ENCODE peak calls at places on chromosomes 1 and 21, in five cellular contexts. K is A549, Z is GM12878, N is HepG2, O is K562. W is an unnamed sample.

GRCh38 chr1:1334835-1335234 is 3.8 kb downstream of the TAS1R3 start:
- DNase-seq in O (peak; percentile 59), K (no peak), Z (no peak), N (no peak), W (no peak)

GRCh38 chr1:35058990-35059389 is 20.2 kb upstream of the ZMYM1 start:
- DNase-seq in K (no peak), N (no peak), O (no peak), Z (no peak), W (no peak)

GRCh38 chr1:67648582-67649326 is 36.2 kb upstream of the GADD45A start:
- DNase-seq in Z (no peak), N (no peak), O (peak; percentile 26), K (no peak), W (no peak)

GRCh38 chr21:46113497-46114176 is 15.7 kb downstream of the COL6A2 start:
- DNase-seq in K (no peak), N (no peak), O (no peak), Z (no peak), W (no peak)

GRCh38 chr1:183277821-183278735 is 92.0 kb downstream of the LAMC2 start:
- DNase-seq in K (no peak), Z (no peak), O (no peak), N (no peak), W (no peak)

GRCh38 chr1:6348511-6349191 is 44.9 kb downstream of the ACOT7 start:
- DNase-seq in Z (no peak), K (no peak), O (no peak), N (no peak), W (no peak)

GRCh38 chr1:61139324-61140055 is 57.1 kb downstream of the NFIA start:
- DNase-seq in Z (no peak), K (peak; percentile 41), N (peak; percentile 29), O (no peak), W (no peak)

GRCh38 chr21:32921632-32922230 is 104.0 kb upstream of the OLIG2 start:
- DNase-seq in Z (no peak), K (no peak), N (no peak), O (peak; percentile 56), W (peak; percentile 23)

GRCh38 chr1:225824522-225824921 is 14.6 kb downstream of the EPHX1 start:
- DNase-seq in K (no peak), N (no peak), Z (no peak), O (no peak), W (no peak)

GRCh38 chr1:21857840-21858670 is 46.0 kb downstream of the LDLRAD2 start:
- DNase-seq in O (no peak), K (no peak), Z (no peak), N (no peak), W (no peak)

GRCh38 chr1:201726700-201727099 is 102.3 kb upstream of the IPO9 start:
- DNase-seq in Z (no peak), K (no peak), N (no peak), O (no peak), W (no peak)

GRCh38 chr1:222326004-222326709 is 221.7 kb downstream of the HHIPL2 start:
- DNase-seq in Z (no peak), N (no peak), O (no peak), K (no peak), W (no peak)

GRCh38 chr1:12414444-12415238 is 184.8 kb downstream of the VPS13D start:
- DNase-seq in K (no peak), Z (no peak), O (no peak), N (no peak), W (no peak)
- TF ChIP-seq KDM1A in K (no peak), Z (no peak), O (no peak), N (no peak), W (no peak)

DNA sequence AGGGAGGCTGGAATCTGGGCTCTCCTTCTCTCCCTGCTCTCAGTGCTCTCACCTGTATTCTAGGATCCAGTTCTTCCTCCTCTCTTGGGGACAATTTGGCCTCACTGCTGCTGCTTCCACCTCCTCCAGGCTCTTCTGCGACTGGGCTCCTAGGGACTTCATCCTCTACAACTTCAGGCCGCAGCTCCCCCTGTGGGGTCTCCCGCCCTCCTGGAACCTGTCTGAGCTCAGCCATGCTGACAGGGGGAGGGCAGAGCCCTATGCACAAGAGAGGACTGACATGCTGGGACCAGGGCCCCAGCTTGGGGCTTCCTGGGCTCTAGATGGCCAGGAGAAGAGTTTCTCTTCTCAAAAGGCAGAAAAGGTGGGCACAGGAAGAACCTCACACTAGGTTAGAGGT is 1.0 kb downstream of the SH3BP5L start:
- DNase-seq in Z (no peak), O (no peak), K (no peak), N (no peak), W (no peak)
- TF ChIP-seq KDM1A in Z (no peak), O (no peak), K (no peak), N (no peak), W (no peak)

GRCh38 chr1:206932271-206932670 is 10.5 kb upstream of the FCMR start:
- DNase-seq in N (no peak), Z (no peak), K (no peak), O (no peak), W (no peak)

GRCh38 chr1:206929509-206929908 is 7.8 kb upstream of the FCMR start:
- DNase-seq in N (no peak), O (no peak), Z (no peak), K (no peak), W (no peak)

GRCh38 chr1:206931709-206932108 is 10.0 kb upstream of the FCMR start:
- DNase-seq in K (no peak), O (peak; percentile 54), Z (no peak), N (no peak), W (no peak)

GRCh38 chr1:206933333-206933945 is 11.7 kb upstream of the FCMR start:
- DNase-seq in N (no peak), K (peak; percentile 48), O (peak; percentile 81), Z (no peak), W (no peak)

GRCh38 chr1:206930210-206930798 is 8.6 kb upstream of the FCMR start:
- DNase-seq in N (no peak), Z (peak; percentile 96), K (no peak), O (no peak), W (no peak)
- TF ChIP-seq KDM1A in N (no peak), Z (no peak), K (no peak), O (no peak), W (no peak)

DNA sequence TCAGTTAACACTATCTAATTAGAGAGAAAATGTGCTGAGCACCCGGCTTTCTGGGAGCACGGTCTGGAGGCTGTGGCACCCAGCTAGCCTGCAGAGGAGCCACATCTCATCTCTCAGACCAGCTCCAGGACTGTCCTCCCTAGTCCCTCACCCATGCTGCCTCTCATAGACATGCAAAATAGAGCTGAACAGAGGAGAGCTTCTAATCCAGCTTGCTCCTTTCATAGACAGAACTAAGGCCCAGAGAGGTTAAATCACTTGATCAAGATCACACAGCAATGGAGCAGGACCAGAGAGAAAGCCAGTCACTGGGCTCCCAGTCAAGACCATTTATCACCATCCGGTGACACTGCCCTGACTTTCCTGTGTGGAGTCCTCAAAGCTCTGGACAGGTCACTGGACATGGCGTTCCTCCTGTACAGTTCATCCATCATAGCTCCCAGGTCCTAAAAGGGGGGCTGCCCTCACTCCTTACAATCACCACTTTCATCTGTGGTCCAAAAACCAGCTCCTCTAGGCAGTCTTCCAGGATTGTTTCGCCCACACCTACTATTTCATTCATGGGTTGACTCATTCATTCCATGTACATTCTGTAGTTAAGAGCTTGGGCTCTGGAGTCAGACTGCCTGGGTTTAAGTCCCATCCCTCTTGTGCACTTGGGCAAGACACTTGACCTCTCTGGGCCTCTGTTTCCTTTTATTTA is 8.8 kb upstream of the CAMK2N1 start:
- DNase-seq in N (no peak), Z (no peak), K (no peak), O (no peak), W (no peak)
- TF ChIP-seq KDM1A in N (no peak), Z (no peak), K (no peak), O (no peak), W (peak; percentile 90)

GRCh38 chr1:12518956-12519707 is 98.9 kb downstream of the DHRS3 start:
- DNase-seq in Z (no peak), O (no peak), K (no peak), N (no peak), W (no peak)
- TF ChIP-seq KDM1A in Z (no peak), O (no peak), K (no peak), N (no peak), W (no peak)

GRCh38 chr1:214018605-214019268 is 31.0 kb downstream of the PROX1 start:
- DNase-seq in K (no peak), N (no peak), O (no peak), Z (peak; percentile 5), W (no peak)
- TF ChIP-seq KDM1A in K (no peak), N (no peak), O (no peak), Z (no peak), W (no peak)

GRCh38 chr1:17201201-17202021 is 3.5 kb upstream of the PADI1 start:
- DNase-seq in K (no peak), Z (no peak), N (no peak), O (no peak), W (no peak)
- TF ChIP-seq KDM1A in K (no peak), Z (no peak), N (no peak), O (no peak), W (no peak)

GRCh38 chr1:234722267-234722704 is 112.3 kb upstream of the IRF2BP2 start:
- DNase-seq in N (no peak), O (no peak), Z (no peak), K (no peak), W (no peak)
- TF ChIP-seq KDM1A in N (no peak), O (no peak), Z (no peak), K (no peak), W (no peak)

DNA sequence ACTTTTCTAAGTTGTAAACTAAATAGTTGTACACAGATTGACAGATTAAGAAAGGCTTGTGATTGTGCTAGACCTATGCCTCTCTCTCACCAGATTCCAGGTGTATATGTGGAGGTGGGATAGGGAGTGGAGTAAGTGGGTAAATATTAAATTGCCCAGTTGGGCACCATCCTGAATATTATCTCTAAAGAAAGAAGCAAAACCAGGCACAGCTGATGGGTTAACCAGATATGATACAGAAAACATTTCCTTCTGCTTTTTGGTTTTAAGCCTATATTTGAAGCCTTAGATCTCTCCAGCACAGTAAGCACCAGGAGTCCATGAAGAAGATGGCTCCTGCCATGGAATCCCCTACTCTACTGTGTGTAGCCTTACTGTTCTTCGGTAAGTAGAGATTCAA is at the start of gene FCER1A:
- DNase-seq in O (no peak), K (no peak), Z (no peak), N (no peak), W (no peak)
- TF ChIP-seq KDM1A in O (no peak), K (no peak), Z (no peak), N (no peak), W (no peak)

DNA sequence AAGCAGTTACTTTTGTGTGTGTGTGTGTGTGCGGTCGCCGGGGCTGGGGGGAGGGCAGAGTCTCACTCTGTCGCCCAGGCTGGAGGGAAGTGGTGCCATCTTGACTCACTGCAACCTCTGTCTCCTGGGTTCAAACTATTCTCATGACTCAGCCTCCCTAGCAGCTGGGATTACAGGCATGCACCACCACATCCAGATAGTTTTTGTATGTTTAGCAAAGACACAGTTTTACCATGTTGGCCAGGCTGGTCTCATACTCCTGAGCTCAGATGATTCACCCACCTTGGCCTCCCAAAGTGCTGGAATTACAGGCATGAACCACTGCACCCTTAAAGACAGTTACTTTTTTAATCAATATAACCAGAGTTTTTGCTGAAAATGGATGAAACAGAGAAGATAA is 207.0 kb downstream of the PTPRC start:
- DNase-seq in Z (no peak), K (no peak), N (no peak), O (no peak), W (no peak)
- TF ChIP-seq KDM1A in Z (no peak), K (no peak), N (no peak), O (no peak), W (no peak)

W was measured in H1.